ENCODE peak calls at places on chromosomes 6 and 20, in ten cellular contexts. One of them, this sample, is unnamed.

GRCh38 chr20:39291301-39291700 is 329.2 kb downstream of the DHX35 start:
- DNase-seq in HCEC 1CT: no peak
- DNase-seq in HFFc6: no peak
- DNase-seq in hippocampal formation: no peak
- DNase-seq in uterus: peak
- DNase-seq in type B pancreatic cell: no peak
- DNase-seq in globus pallidus: no peak
- DNase-seq in anterior cingulate cortex: no peak
- DNase-seq in mesenteric fat pad: no peak
- DNase-seq in lung microvascular endothelial cell: peak
- DNase-seq in this sample: no peak

GRCh38 chr6:13404115-13404891 is 76.0 kb upstream of the TBC1D7 start:
- DNase-seq in mesenteric fat pad: peak
- DNase-seq in type B pancreatic cell: no peak
- DNase-seq in globus pallidus: no peak
- DNase-seq in anterior cingulate cortex: no peak
- DNase-seq in lung microvascular endothelial cell: peak
- DNase-seq in HCEC 1CT: peak
- DNase-seq in HFFc6: peak
- DNase-seq in hippocampal formation: no peak
- DNase-seq in uterus: no peak
- DNase-seq in this sample: no peak

GRCh38 chr6:116218172-116218633 is 35.7 kb downstream of the TSPYL4 start:
- DNase-seq in lung microvascular endothelial cell: peak
- DNase-seq in globus pallidus: peak
- DNase-seq in HFFc6: peak
- DNase-seq in HCEC 1CT: peak
- DNase-seq in hippocampal formation: no peak
- DNase-seq in anterior cingulate cortex: no peak
- DNase-seq in type B pancreatic cell: no peak
- DNase-seq in mesenteric fat pad: no peak
- DNase-seq in uterus: no peak
- DNase-seq in this sample: no peak

GRCh38 chr6:39302669-39303424 is 11.4 kb downstream of the KCNK17 start:
- DNase-seq in type B pancreatic cell: peak
- DNase-seq in mesenteric fat pad: peak
- DNase-seq in anterior cingulate cortex: peak
- DNase-seq in hippocampal formation: peak
- DNase-seq in HCEC 1CT: peak
- DNase-seq in HFFc6: peak
- DNase-seq in uterus: peak
- DNase-seq in lung microvascular endothelial cell: peak
- DNase-seq in globus pallidus: peak
- DNase-seq in this sample: peak

GRCh38 chr20:41483553-41483930 is 116.9 kb upstream of the EMILIN3 start:
- DNase-seq in HCEC 1CT: peak
- DNase-seq in lung microvascular endothelial cell: no peak
- DNase-seq in uterus: no peak
- DNase-seq in globus pallidus: no peak
- DNase-seq in HFFc6: peak
- DNase-seq in mesenteric fat pad: no peak
- DNase-seq in type B pancreatic cell: no peak
- DNase-seq in hippocampal formation: no peak
- DNase-seq in anterior cingulate cortex: no peak
- DNase-seq in this sample: no peak

GRCh38 chr6:72321741-72322140 is 300.1 kb upstream of the KCNQ5 start:
- DNase-seq in anterior cingulate cortex: no peak
- DNase-seq in lung microvascular endothelial cell: no peak
- DNase-seq in HCEC 1CT: peak
- DNase-seq in mesenteric fat pad: no peak
- DNase-seq in HFFc6: peak
- DNase-seq in uterus: no peak
- DNase-seq in globus pallidus: no peak
- DNase-seq in hippocampal formation: no peak
- DNase-seq in type B pancreatic cell: no peak
- DNase-seq in this sample: no peak

GRCh38 chr20:17995967-17996819 is 27.4 kb downstream of the MGME1 start:
- DNase-seq in anterior cingulate cortex: no peak
- DNase-seq in uterus: peak
- DNase-seq in type B pancreatic cell: no peak
- DNase-seq in mesenteric fat pad: peak
- DNase-seq in globus pallidus: peak
- DNase-seq in HCEC 1CT: peak
- DNase-seq in lung microvascular endothelial cell: peak
- DNase-seq in hippocampal formation: no peak
- DNase-seq in HFFc6: peak
- DNase-seq in this sample: no peak

GRCh38 chr20:39048000-39048696 is 86.0 kb downstream of the DHX35 start:
- DNase-seq in HCEC 1CT: peak
- DNase-seq in uterus: peak
- DNase-seq in type B pancreatic cell: peak
- DNase-seq in globus pallidus: peak
- DNase-seq in lung microvascular endothelial cell: peak
- DNase-seq in hippocampal formation: peak
- DNase-seq in HFFc6: peak
- DNase-seq in anterior cingulate cortex: peak
- DNase-seq in mesenteric fat pad: peak
- DNase-seq in this sample: peak

GRCh38 chr6:139540276-139540675 is 165.8 kb upstream of the CITED2 start:
- DNase-seq in hippocampal formation: no peak
- DNase-seq in lung microvascular endothelial cell: peak
- DNase-seq in globus pallidus: no peak
- DNase-seq in uterus: no peak
- DNase-seq in anterior cingulate cortex: no peak
- DNase-seq in type B pancreatic cell: no peak
- DNase-seq in HFFc6: peak
- DNase-seq in mesenteric fat pad: no peak
- DNase-seq in HCEC 1CT: peak
- DNase-seq in this sample: no peak

GRCh38 chr6:139250296-139251274 is 41.2 kb downstream of the TXLNB start:
- DNase-seq in HCEC 1CT: peak
- DNase-seq in lung microvascular endothelial cell: peak
- DNase-seq in mesenteric fat pad: no peak
- DNase-seq in HFFc6: peak
- DNase-seq in globus pallidus: peak
- DNase-seq in uterus: peak
- DNase-seq in type B pancreatic cell: no peak
- DNase-seq in hippocampal formation: no peak
- DNase-seq in anterior cingulate cortex: peak
- DNase-seq in this sample: peak

GRCh38 chr6:109606362-109606761 is 84.6 kb downstream of the AK9 start:
- DNase-seq in HCEC 1CT: no peak
- DNase-seq in mesenteric fat pad: no peak
- DNase-seq in anterior cingulate cortex: no peak
- DNase-seq in lung microvascular endothelial cell: no peak
- DNase-seq in type B pancreatic cell: no peak
- DNase-seq in hippocampal formation: no peak
- DNase-seq in HFFc6: no peak
- DNase-seq in uterus: no peak
- DNase-seq in globus pallidus: no peak
- DNase-seq in this sample: no peak

GRCh38 chr6:85464260-85464644 is 14.4 kb downstream of the NT5E start:
- DNase-seq in globus pallidus: no peak
- DNase-seq in anterior cingulate cortex: no peak
- DNase-seq in HCEC 1CT: peak
- DNase-seq in type B pancreatic cell: no peak
- DNase-seq in HFFc6: peak
- DNase-seq in hippocampal formation: no peak
- DNase-seq in mesenteric fat pad: no peak
- DNase-seq in uterus: peak
- DNase-seq in lung microvascular endothelial cell: peak
- DNase-seq in this sample: no peak

GRCh38 chr20:36845288-36845969 is 30.5 kb upstream of the TLDC2 start:
- DNase-seq in mesenteric fat pad: no peak
- DNase-seq in HFFc6: no peak
- DNase-seq in type B pancreatic cell: no peak
- DNase-seq in uterus: no peak
- DNase-seq in hippocampal formation: peak
- DNase-seq in HCEC 1CT: no peak
- DNase-seq in anterior cingulate cortex: peak
- DNase-seq in lung microvascular endothelial cell: no peak
- DNase-seq in globus pallidus: peak
- DNase-seq in this sample: no peak

GRCh38 chr6:136600818-136601217 is 50.6 kb upstream of the MAP7 start:
- DNase-seq in HFFc6: no peak
- DNase-seq in anterior cingulate cortex: no peak
- DNase-seq in HCEC 1CT: no peak
- DNase-seq in uterus: no peak
- DNase-seq in hippocampal formation: no peak
- DNase-seq in globus pallidus: no peak
- DNase-seq in lung microvascular endothelial cell: peak
- DNase-seq in mesenteric fat pad: no peak
- DNase-seq in type B pancreatic cell: no peak
- DNase-seq in this sample: no peak

GRCh38 chr6:15359335-15359862 is 113.5 kb downstream of the JARID2 start:
- DNase-seq in hippocampal formation: no peak
- DNase-seq in globus pallidus: no peak
- DNase-seq in anterior cingulate cortex: no peak
- DNase-seq in HCEC 1CT: no peak
- DNase-seq in mesenteric fat pad: no peak
- DNase-seq in HFFc6: no peak
- DNase-seq in uterus: peak
- DNase-seq in lung microvascular endothelial cell: no peak
- DNase-seq in type B pancreatic cell: no peak
- DNase-seq in this sample: no peak